ENCODE peak calls at places on chromosomes 16 and 17, in eight cellular contexts. K is IMR-90, X is endothelial cell of umbilical vein, N is mucosa of descending colon, D is cardiac fibroblast, I is MM.1S, L is fibroblast of lung, G is nephron progenitor cell. A is an unnamed sample.

GRCh38 chr16:4344659-4345438 is 6.3 kb downstream of the PAM16 start:
- DNase-seq in K (peak; percentile 10), X (no peak), N (no peak), D (peak; percentile 22), I (no peak), L (peak; percentile 23), G (no peak), A (no peak)

GRCh38 chr16:22141746-22142145 is 20.6 kb upstream of the SDR42E2 start:
- DNase-seq in K (peak; percentile 7), X (peak; percentile 6), N (no peak), D (peak; percentile 8), I (no peak), L (no peak), G (no peak), A (no peak)

GRCh38 chr16:87819983-87820382 is 49.3 kb downstream of the SLC7A5 start:
- DNase-seq in K (no peak), X (no peak), N (peak; percentile 20), D (no peak), I (no peak), L (no peak), G (no peak), A (no peak)

GRCh38 chr17:40063915-40064531 is 1.3 kb downstream of the THRA start:
- DNase-seq in K (no peak), X (no peak), N (no peak), D (no peak), I (no peak), L (no peak), G (no peak), A (no peak)

GRCh38 chr16:35754391-35755369 is 2295.3 kb downstream of the TP53TG3F start:
- DNase-seq in K (no peak), X (no peak), N (peak; percentile 32), D (no peak), I (no peak), L (no peak), G (no peak), A (no peak)

GRCh38 chr17:81686614-81687013 is 2.8 kb downstream of the HGS start:
- DNase-seq in K (no peak), X (no peak), N (no peak), D (no peak), I (no peak), L (no peak), G (no peak), A (no peak)

GRCh38 chr16:4330277-4330882 is 14.5 kb downstream of the GLIS2 start:
- DNase-seq in K (peak; percentile 63), X (peak; percentile 58), N (peak; percentile 78), D (peak; percentile 78), I (peak; percentile 61), L (peak; percentile 76), G (peak; percentile 83), A (peak; percentile 93)

GRCh38 chr16:84715854-84716253 is 16.1 kb downstream of the USP10 start:
- DNase-seq in K (no peak), X (no peak), N (no peak), D (no peak), I (no peak), L (no peak), G (no peak), A (no peak)

GRCh38 chr16:77584205-77584859 is 138.0 kb upstream of the NUDT7 start:
- DNase-seq in K (peak; percentile 63), X (peak; percentile 89), N (no peak), D (peak; percentile 79), I (peak; percentile 23), L (peak; percentile 83), G (peak; percentile 52), A (peak; percentile 57)

GRCh38 chr17:68682913-68683312 is 81.7 kb upstream of the FAM20A start:
- DNase-seq in K (no peak), X (no peak), N (no peak), D (no peak), I (no peak), L (no peak), G (no peak), A (no peak)

GRCh38 chr17:40331743-40332641 is 23.0 kb downstream of the RARA start:
- DNase-seq in K (no peak), X (peak; percentile 73), N (peak; percentile 84), D (peak; percentile 97), I (no peak), L (peak; percentile 82), G (no peak), A (no peak)

GRCh38 chr17:66487121-66487520 is 184.7 kb downstream of the PRKCA start:
- DNase-seq in K (no peak), X (no peak), N (no peak), D (no peak), I (no peak), L (no peak), G (no peak), A (no peak)

GRCh38 chr16:78244131-78244899 is 144.9 kb downstream of the WWOX start:
- DNase-seq in K (no peak), X (no peak), N (no peak), D (no peak), I (no peak), L (no peak), G (no peak), A (no peak)

GRCh38 chr16:50050802-50051201 is 15.0 kb upstream of the HEATR3 start:
- DNase-seq in K (peak; percentile 11), X (no peak), N (no peak), D (no peak), I (no peak), L (peak; percentile 19), G (no peak), A (no peak)

GRCh38 chr17:7852262-7852670 is 2.6 kb upstream of the TMEM88 start:
- DNase-seq in K (no peak), X (no peak), N (peak; percentile 72), D (no peak), I (no peak), L (no peak), G (no peak), A (no peak)

GRCh38 chr16:35152067-35152627 is 1692.7 kb downstream of the TP53TG3F start:
- DNase-seq in K (no peak), X (no peak), N (no peak), D (no peak), I (no peak), L (no peak), G (no peak), A (no peak)

GRCh38 chr17:45170280-45170975 is 8.8 kb downstream of the HEXIM2 start:
- DNase-seq in K (no peak), X (no peak), N (no peak), D (no peak), I (no peak), L (no peak), G (no peak), A (no peak)

GRCh38 chr17:75428775-75429469 is 23.4 kb upstream of the GRB2 start:
- DNase-seq in K (peak; percentile 92), X (no peak), N (no peak), D (peak; percentile 66), I (no peak), L (peak; percentile 73), G (no peak), A (no peak)

GRCh38 chr16:56203052-56203451 is 11.8 kb downstream of the GNAO1 start:
- DNase-seq in K (peak; percentile 6), X (no peak), N (no peak), D (no peak), I (peak; percentile 30), L (no peak), G (peak; percentile 21), A (peak; percentile 44)

GRCh38 chr16:57044931-57045693 is 47.3 kb upstream of the CPNE2 start:
- DNase-seq in K (peak; percentile 28), X (no peak), N (no peak), D (no peak), I (no peak), L (peak; percentile 25), G (no peak), A (no peak)

GRCh38 chr17:41417576-41418015 is 6.8 kb downstream of the KRT37 start:
- DNase-seq in K (peak; percentile 43), X (no peak), N (no peak), D (no peak), I (peak; percentile 29), L (no peak), G (no peak), A (peak; percentile 43)

GRCh38 chr16:85800321-85800669 is 800 bp downstream of the COX4I1 start:
- DNase-seq in K (no peak), X (no peak), N (no peak), D (no peak), I (no peak), L (no peak), G (peak; percentile 23), A (no peak)

GRCh38 chr17:63700528-63701441 is 860 bp upstream of the LIMD2 start:
- DNase-seq in K (peak; percentile 29), X (peak; percentile 63), N (peak; percentile 76), D (peak; percentile 73), I (no peak), L (peak; percentile 44), G (peak; percentile 52), A (peak; percentile 84)

GRCh38 chr16:75319513-75320401 is 68.3 kb upstream of the BCAR1 start:
- DNase-seq in K (peak; percentile 92), X (peak; percentile 52), N (no peak), D (peak; percentile 87), I (peak; percentile 53), L (peak; percentile 82), G (no peak), A (peak; percentile 52)
- TF ChIP-seq CTCF in K (no peak), X (no peak), N (no peak), D (no peak), I (no peak), L (no peak), G (no peak), A (no peak)

GRCh38 chr17:49512296-49513043 is 17.4 kb downstream of the NGFR start:
- DNase-seq in K (no peak), X (no peak), N (peak; percentile 40), D (no peak), I (no peak), L (no peak), G (no peak), A (no peak)
- TF ChIP-seq CTCF in K (no peak), X (no peak), N (no peak), D (no peak), I (no peak), L (no peak), G (no peak), A (no peak)

GRCh38 chr17:77645441-77646430 is 312.8 kb upstream of the TNRC6C start:
- DNase-seq in K (no peak), X (no peak), N (no peak), D (peak; percentile 32), I (no peak), L (peak; percentile 15), G (peak; percentile 41), A (no peak)

GRCh38 chr17:77654296-77654695 is 304.2 kb upstream of the TNRC6C start:
- DNase-seq in K (no peak), X (no peak), N (no peak), D (no peak), I (no peak), L (no peak), G (no peak), A (no peak)

GRCh38 chr17:77647531-77647930 is 311.0 kb upstream of the TNRC6C start:
- DNase-seq in K (no peak), X (no peak), N (no peak), D (no peak), I (no peak), L (no peak), G (no peak), A (no peak)

GRCh38 chr17:77651983-77652382 is 306.5 kb upstream of the TNRC6C start:
- DNase-seq in K (no peak), X (no peak), N (no peak), D (no peak), I (no peak), L (no peak), G (no peak), A (no peak)

GRCh38 chr17:77649717-77650211 is 308.7 kb upstream of the TNRC6C start:
- DNase-seq in K (no peak), X (no peak), N (no peak), D (no peak), I (no peak), L (peak; percentile 12), G (no peak), A (peak; percentile 38)
- TF ChIP-seq CTCF in K (no peak), X (no peak), N (no peak), D (no peak), I (peak; percentile 19), L (no peak), G (no peak), A (peak; percentile 20)

GRCh38 chr17:38559025-38559879 is 46.5 kb downstream of the SRCIN1 start:
- DNase-seq in K (peak; percentile 38), X (peak; percentile 27), N (peak; percentile 95), D (peak; percentile 73), I (peak; percentile 94), L (peak; percentile 33), G (peak; percentile 93), A (peak; percentile 96)
- TF ChIP-seq CTCF in K (no peak), X (no peak), N (peak; percentile 19), D (no peak), I (peak; percentile 44), L (no peak), G (no peak), A (peak; percentile 47)